ENCODE peak calls at places on chromosomes 3 and 15, in eight cellular contexts. One of them, this sample, is unnamed.

GRCh38 chr3:188041193-188041592 is 112.8 kb upstream of the LPP start:
- DNase-seq in spleen: no peak
- DNase-seq in lower leg skin: no peak
- DNase-seq in IMR-90: no peak
- DNase-seq in body of pancreas: no peak
- DNase-seq in uterus: no peak
- DNase-seq in HCT116: no peak
- DNase-seq in gastrocnemius medialis: no peak
- DNase-seq in this sample: no peak

GRCh38 chr3:186882881-186883685 is 40.6 kb downstream of the ADIPOQ start:
- DNase-seq in spleen: no peak
- DNase-seq in lower leg skin: no peak
- DNase-seq in IMR-90: peak
- DNase-seq in body of pancreas: no peak
- DNase-seq in uterus: no peak
- DNase-seq in HCT116: peak
- DNase-seq in gastrocnemius medialis: no peak
- DNase-seq in this sample: peak

GRCh38 chr15:82197734-82198594 is 64.6 kb downstream of the EFL1 start:
- DNase-seq in spleen: no peak
- DNase-seq in lower leg skin: peak
- DNase-seq in IMR-90: peak
- DNase-seq in body of pancreas: peak
- DNase-seq in uterus: peak
- DNase-seq in HCT116: peak
- DNase-seq in gastrocnemius medialis: peak
- DNase-seq in this sample: no peak

GRCh38 chr3:138509586-138509985 is 75.2 kb downstream of the ESYT3 start:
- DNase-seq in spleen: no peak
- DNase-seq in lower leg skin: no peak
- DNase-seq in IMR-90: peak
- DNase-seq in body of pancreas: no peak
- DNase-seq in uterus: no peak
- DNase-seq in HCT116: no peak
- DNase-seq in gastrocnemius medialis: no peak
- DNase-seq in this sample: no peak

GRCh38 chr3:197880361-197881339 is 69.3 kb upstream of the RPL35A start:
- DNase-seq in spleen: no peak
- DNase-seq in lower leg skin: no peak
- DNase-seq in IMR-90: no peak
- DNase-seq in body of pancreas: no peak
- DNase-seq in uterus: no peak
- DNase-seq in HCT116: no peak
- DNase-seq in gastrocnemius medialis: no peak
- DNase-seq in this sample: no peak

GRCh38 chr3:27721717-27722564 is at the start of gene EOMES:
- DNase-seq in spleen: peak
- DNase-seq in lower leg skin: no peak
- DNase-seq in IMR-90: no peak
- DNase-seq in body of pancreas: peak
- DNase-seq in uterus: no peak
- DNase-seq in HCT116: peak
- DNase-seq in gastrocnemius medialis: no peak
- DNase-seq in this sample: no peak

GRCh38 chr3:110933786-110934415 is 137.7 kb upstream of the NECTIN3 start:
- DNase-seq in spleen: no peak
- DNase-seq in lower leg skin: no peak
- DNase-seq in IMR-90: peak
- DNase-seq in body of pancreas: no peak
- DNase-seq in uterus: no peak
- DNase-seq in HCT116: no peak
- DNase-seq in gastrocnemius medialis: no peak
- DNase-seq in this sample: no peak

GRCh38 chr3:127744875-127745274 is 72.1 kb downstream of the ABTB1 start:
- DNase-seq in spleen: peak
- DNase-seq in lower leg skin: no peak
- DNase-seq in IMR-90: no peak
- DNase-seq in body of pancreas: no peak
- DNase-seq in uterus: no peak
- DNase-seq in HCT116: no peak
- DNase-seq in gastrocnemius medialis: no peak
- DNase-seq in this sample: no peak

DNA sequence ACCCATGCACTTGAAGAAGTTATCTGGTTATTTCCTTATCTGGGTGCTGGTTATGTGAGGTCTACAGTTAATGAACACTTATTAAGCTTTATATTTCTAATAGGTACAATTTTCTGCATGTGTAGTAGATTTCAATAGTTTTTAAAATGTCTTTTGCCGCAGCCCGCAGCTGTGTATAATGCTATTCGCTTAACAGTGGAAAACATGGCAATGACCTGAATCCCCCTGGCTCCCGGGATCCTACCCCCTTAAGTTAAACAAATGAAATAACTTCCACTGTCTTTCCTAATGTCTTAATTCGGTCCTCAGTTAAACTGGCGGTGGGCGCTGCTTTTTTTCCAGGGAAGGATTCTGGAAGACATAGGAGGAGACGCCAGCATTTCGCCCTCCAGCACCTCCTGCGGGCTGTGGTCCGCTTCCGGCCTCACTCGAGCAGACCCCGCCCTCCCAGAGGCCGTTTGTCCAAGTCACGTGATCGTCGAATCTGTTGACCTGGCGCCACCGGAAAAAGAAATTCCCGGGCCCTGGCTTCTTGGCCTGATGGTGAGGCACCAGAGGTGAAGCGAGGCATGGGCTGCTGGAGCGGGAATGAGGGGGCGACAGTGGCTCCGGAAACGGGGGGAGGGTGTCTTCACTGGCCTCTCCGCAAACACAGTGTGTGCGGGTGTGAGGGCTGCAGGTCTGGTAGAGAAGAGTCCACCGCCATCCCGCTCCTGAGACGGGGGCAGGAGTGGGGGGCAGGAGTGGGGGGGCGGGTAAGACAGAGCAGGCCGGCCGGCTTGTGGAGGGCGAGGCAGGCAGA is 45.6 kb upstream of the CSPG4 start:
- DNase-seq in spleen: peak
- DNase-seq in lower leg skin: peak
- DNase-seq in IMR-90: peak
- DNase-seq in body of pancreas: peak
- DNase-seq in uterus: peak
- DNase-seq in HCT116: peak
- DNase-seq in gastrocnemius medialis: peak
- DNase-seq in this sample: peak
- TF ChIP-seq POLR2A in spleen: no peak
- TF ChIP-seq POLR2A in lower leg skin: no peak
- TF ChIP-seq POLR2A in IMR-90: no peak
- TF ChIP-seq POLR2A in body of pancreas: peak
- TF ChIP-seq POLR2A in uterus: peak
- TF ChIP-seq POLR2A in HCT116: peak
- TF ChIP-seq POLR2A in gastrocnemius medialis: peak
- TF ChIP-seq POLR2A in this sample: no peak

DNA sequence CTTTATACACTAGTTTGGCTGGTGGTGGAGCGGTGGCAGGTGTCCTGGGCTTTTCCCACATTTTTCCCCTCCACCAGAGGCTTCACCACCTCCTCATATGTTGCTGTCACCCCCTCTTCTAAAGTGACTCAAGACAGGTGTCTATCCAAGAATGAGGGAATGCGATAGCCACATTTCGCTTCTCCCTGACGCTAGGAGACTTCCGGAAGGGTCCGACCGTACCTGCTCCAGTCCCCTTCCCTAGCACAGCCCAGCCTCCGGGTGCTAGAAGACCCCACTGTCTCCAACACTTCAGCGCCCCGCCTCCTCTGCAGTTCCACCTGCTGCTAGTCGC is 496 bp downstream of the SCAMP2 start:
- DNase-seq in spleen: no peak
- DNase-seq in lower leg skin: no peak
- DNase-seq in IMR-90: no peak
- DNase-seq in body of pancreas: no peak
- DNase-seq in uterus: no peak
- DNase-seq in HCT116: no peak
- DNase-seq in gastrocnemius medialis: no peak
- DNase-seq in this sample: no peak
- TF ChIP-seq POLR2A in spleen: no peak
- TF ChIP-seq POLR2A in lower leg skin: no peak
- TF ChIP-seq POLR2A in IMR-90: no peak
- TF ChIP-seq POLR2A in body of pancreas: no peak
- TF ChIP-seq POLR2A in uterus: no peak
- TF ChIP-seq POLR2A in HCT116: no peak
- TF ChIP-seq POLR2A in gastrocnemius medialis: no peak
- TF ChIP-seq POLR2A in this sample: no peak

GRCh38 chr3:171026584-171027293 is at the start of gene SLC2A2:
- DNase-seq in spleen: no peak
- DNase-seq in lower leg skin: no peak
- DNase-seq in IMR-90: no peak
- DNase-seq in body of pancreas: no peak
- DNase-seq in uterus: no peak
- DNase-seq in HCT116: no peak
- DNase-seq in gastrocnemius medialis: no peak
- DNase-seq in this sample: no peak
- TF ChIP-seq POLR2A in spleen: no peak
- TF ChIP-seq POLR2A in lower leg skin: no peak
- TF ChIP-seq POLR2A in IMR-90: no peak
- TF ChIP-seq POLR2A in body of pancreas: no peak
- TF ChIP-seq POLR2A in uterus: no peak
- TF ChIP-seq POLR2A in HCT116: no peak
- TF ChIP-seq POLR2A in gastrocnemius medialis: no peak
- TF ChIP-seq POLR2A in this sample: no peak

GRCh38 chr3:100402150-100402706 is 889 bp downstream of the LNP1 start:
- DNase-seq in spleen: no peak
- DNase-seq in lower leg skin: no peak
- DNase-seq in IMR-90: peak
- DNase-seq in body of pancreas: no peak
- DNase-seq in uterus: no peak
- DNase-seq in HCT116: no peak
- DNase-seq in gastrocnemius medialis: no peak
- DNase-seq in this sample: no peak

GRCh38 chr3:100400424-100400781 is 486 bp downstream of the TOMM70 start:
- DNase-seq in spleen: no peak
- DNase-seq in lower leg skin: peak
- DNase-seq in IMR-90: peak
- DNase-seq in body of pancreas: no peak
- DNase-seq in uterus: no peak
- DNase-seq in HCT116: no peak
- DNase-seq in gastrocnemius medialis: no peak
- DNase-seq in this sample: no peak

GRCh38 chr3:100399341-100400071 is 1.4 kb downstream of the TOMM70 start:
- DNase-seq in spleen: peak
- DNase-seq in lower leg skin: no peak
- DNase-seq in IMR-90: no peak
- DNase-seq in body of pancreas: no peak
- DNase-seq in uterus: no peak
- DNase-seq in HCT116: no peak
- DNase-seq in gastrocnemius medialis: no peak
- DNase-seq in this sample: no peak

GRCh38 chr3:100400782-100401673 is at the start of the genes LNP1 and TOMM70:
- DNase-seq in spleen: peak
- DNase-seq in lower leg skin: peak
- DNase-seq in IMR-90: peak
- DNase-seq in body of pancreas: peak
- DNase-seq in uterus: peak
- DNase-seq in HCT116: peak
- DNase-seq in gastrocnemius medialis: peak
- DNase-seq in this sample: peak

DNA sequence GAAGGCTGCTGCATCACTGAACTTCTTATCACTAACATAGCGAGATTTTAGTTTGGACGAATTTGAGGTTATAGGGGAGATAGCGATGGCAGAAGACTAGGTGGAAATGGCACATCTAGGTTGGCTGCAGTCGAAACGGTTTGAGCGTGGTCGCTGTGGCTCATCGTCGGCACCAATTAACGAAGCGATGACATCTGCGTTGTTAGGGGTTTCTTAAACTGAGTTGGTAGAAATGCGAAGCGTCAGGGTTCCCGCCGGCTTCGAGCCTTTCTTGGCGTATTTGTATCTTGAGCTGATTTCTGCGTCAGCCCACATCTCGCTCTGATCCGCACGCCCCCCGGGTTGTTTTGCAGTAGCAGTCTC is 316 bp downstream of the LNP1 start:
- DNase-seq in spleen: peak
- DNase-seq in lower leg skin: no peak
- DNase-seq in IMR-90: peak
- DNase-seq in body of pancreas: peak
- DNase-seq in uterus: peak
- DNase-seq in HCT116: no peak
- DNase-seq in gastrocnemius medialis: no peak
- DNase-seq in this sample: peak
- TF ChIP-seq POLR2A in spleen: no peak
- TF ChIP-seq POLR2A in lower leg skin: no peak
- TF ChIP-seq POLR2A in IMR-90: no peak
- TF ChIP-seq POLR2A in body of pancreas: no peak
- TF ChIP-seq POLR2A in uterus: no peak
- TF ChIP-seq POLR2A in HCT116: no peak
- TF ChIP-seq POLR2A in gastrocnemius medialis: no peak
- TF ChIP-seq POLR2A in this sample: no peak

This sample was measured in esophagus muscularis mucosa.